ENCODE peak calls at places on chromosomes 6 and 20, in nine cellular contexts. L, F, K, X, S, Z, W, Q and O are unnamed samples.

GRCh38 chr20:32638848-32639247 is 34.9 kb downstream of the C20orf203 start:
- DNase-seq in L (no peak), F (no peak), K (no peak), X (no peak), S (no peak), Z (no peak), W (no peak), Q (no peak), O (no peak)

GRCh38 chr20:51425347-51426106 is 117.0 kb downstream of the NFATC2 start:
- DNase-seq in L (no peak), F (peak), K (no peak), X (no peak), S (no peak), Z (no peak), W (no peak), Q (no peak), O (no peak)

GRCh38 chr20:14928083-14928482 is 590.7 kb upstream of the FLRT3 start:
- DNase-seq in L (no peak), F (no peak), K (no peak), X (no peak), S (no peak), Z (no peak), W (no peak), Q (peak), O (no peak)

GRCh38 chr6:149938571-149939462 is 3.0 kb upstream of the ULBP2 start:
- DNase-seq in L (no peak), F (no peak), K (no peak), X (peak), S (no peak), Z (no peak), W (no peak), Q (peak), O (peak)

GRCh38 chr6:4660377-4661321 is 115.6 kb upstream of the CDYL start:
- DNase-seq in L (no peak), F (no peak), K (no peak), X (no peak), S (no peak), Z (no peak), W (no peak), Q (no peak), O (no peak)

GRCh38 chr6:83108378-83108777 is 40.9 kb downstream of the DOP1A start:
- DNase-seq in L (no peak), F (no peak), K (no peak), X (no peak), S (no peak), Z (no peak), W (no peak), Q (no peak), O (no peak)

GRCh38 chr6:8888468-8888867 is 453.1 kb upstream of the SLC35B3 start:
- DNase-seq in L (no peak), F (no peak), K (no peak), X (peak), S (no peak), Z (no peak), W (no peak), Q (no peak), O (no peak)

GRCh38 chr6:75023634-75024033 is 182.2 kb downstream of the COL12A1 start:
- DNase-seq in L (no peak), F (no peak), K (peak), X (no peak), S (no peak), Z (no peak), W (no peak), Q (no peak), O (no peak)

GRCh38 chr6:170485159-170485558 is 67.9 kb downstream of the PSMB1 start:
- DNase-seq in L (no peak), F (no peak), K (no peak), X (no peak), S (no peak), Z (no peak), W (no peak), Q (no peak), O (no peak)